ENCODE peak calls at places on chromosomes 3 and 15, in six cellular contexts. One of them, this sample, is unnamed. For H3K79me2, the result is how much of the 10 kb centered on the place peaks cover.

GRCh38 chr3:46663611-46664135 is 29.8 kb downstream of the ALS2CL start:
- DNase-seq in SK-N-SH: peak
- DNase-seq in fibroblast of lung: peak
- DNase-seq in PC-3: peak
- DNase-seq in Karpas-422: peak
- DNase-seq in GM23338: peak
- DNase-seq in this sample: peak

GRCh38 chr15:101017041-101017754 is 98.0 kb downstream of the LRRK1 start:
- DNase-seq in SK-N-SH: no peak
- DNase-seq in fibroblast of lung: no peak
- DNase-seq in PC-3: peak
- DNase-seq in Karpas-422: no peak
- DNase-seq in GM23338: peak
- DNase-seq in this sample: peak

GRCh38 chr15:63291507-63291906 is 14.1 kb downstream of the APH1B start:
- DNase-seq in SK-N-SH: no peak
- DNase-seq in fibroblast of lung: peak
- DNase-seq in PC-3: peak
- DNase-seq in Karpas-422: no peak
- DNase-seq in GM23338: no peak
- DNase-seq in this sample: no peak

GRCh38 chr3:70857926-70858325 is 545.5 kb upstream of the MDFIC2 start:
- DNase-seq in SK-N-SH: no peak
- DNase-seq in fibroblast of lung: peak
- DNase-seq in PC-3: no peak
- DNase-seq in Karpas-422: no peak
- DNase-seq in GM23338: no peak
- DNase-seq in this sample: no peak

GRCh38 chr3:149548729-149549065 is 74.2 kb downstream of the TM4SF4 start:
- DNase-seq in SK-N-SH: no peak
- DNase-seq in fibroblast of lung: peak
- DNase-seq in PC-3: no peak
- DNase-seq in Karpas-422: no peak
- DNase-seq in GM23338: no peak
- DNase-seq in this sample: no peak

GRCh38 chr3:144244662-144245061 is 273.0 kb downstream of the DIPK2A start:
- DNase-seq in SK-N-SH: no peak
- DNase-seq in fibroblast of lung: no peak
- DNase-seq in PC-3: no peak
- DNase-seq in Karpas-422: no peak
- DNase-seq in GM23338: peak
- DNase-seq in this sample: no peak

GRCh38 chr3:14598143-14598569 is 53.4 kb upstream of the CCDC174 start:
- DNase-seq in SK-N-SH: peak
- DNase-seq in fibroblast of lung: peak
- DNase-seq in PC-3: peak
- DNase-seq in Karpas-422: peak
- DNase-seq in GM23338: peak
- DNase-seq in this sample: peak

GRCh38 chr15:101022306-101022705 is 103.1 kb downstream of the LRRK1 start:
- DNase-seq in SK-N-SH: no peak
- DNase-seq in fibroblast of lung: no peak
- DNase-seq in PC-3: no peak
- DNase-seq in Karpas-422: no peak
- DNase-seq in GM23338: no peak
- DNase-seq in this sample: no peak

GRCh38 chr15:75058127-75058905 is 34.9 kb downstream of the PPCDC start:
- DNase-seq in SK-N-SH: no peak
- DNase-seq in fibroblast of lung: peak
- DNase-seq in PC-3: peak
- DNase-seq in Karpas-422: no peak
- DNase-seq in GM23338: peak
- DNase-seq in this sample: no peak

GRCh38 chr3:17759901-17760300 is 17.5 kb upstream of the TBC1D5 start:
- DNase-seq in SK-N-SH: no peak
- DNase-seq in fibroblast of lung: peak
- DNase-seq in PC-3: peak
- DNase-seq in Karpas-422: no peak
- DNase-seq in GM23338: no peak
- DNase-seq in this sample: no peak

GRCh38 chr3:27279153-27279552 is 90.0 kb downstream of the NEK10 start:
- DNase-seq in SK-N-SH: peak
- DNase-seq in fibroblast of lung: peak
- DNase-seq in PC-3: peak
- DNase-seq in Karpas-422: no peak
- DNase-seq in GM23338: peak
- DNase-seq in this sample: no peak

GRCh38 chr15:90603893-90604292 is 74.2 kb downstream of the CRTC3 start:
- DNase-seq in SK-N-SH: no peak
- DNase-seq in fibroblast of lung: no peak
- DNase-seq in PC-3: peak
- DNase-seq in Karpas-422: peak
- DNase-seq in GM23338: peak
- DNase-seq in this sample: peak

GRCh38 chr3:16151109-16151508 is 23.4 kb upstream of the GALNT15 start:
- DNase-seq in SK-N-SH: no peak
- DNase-seq in fibroblast of lung: peak
- DNase-seq in PC-3: peak
- DNase-seq in Karpas-422: peak
- DNase-seq in GM23338: no peak
- DNase-seq in this sample: no peak

GRCh38 chr3:101639280-101639963 is 37.5 kb downstream of the ZBTB11 start:
- DNase-seq in SK-N-SH: no peak
- DNase-seq in fibroblast of lung: no peak
- DNase-seq in PC-3: no peak
- DNase-seq in Karpas-422: no peak
- DNase-seq in GM23338: no peak
- DNase-seq in this sample: no peak

GRCh38 chr3:161273589-161274218 is 52.6 kb downstream of the NMD3 start:
- DNase-seq in SK-N-SH: peak
- DNase-seq in fibroblast of lung: peak
- DNase-seq in PC-3: peak
- DNase-seq in Karpas-422: peak
- DNase-seq in GM23338: peak
- DNase-seq in this sample: peak

GRCh38 chr3:125433611-125434041 is 58.5 kb upstream of the ZNF148 start:
- DNase-seq in SK-N-SH: no peak
- DNase-seq in fibroblast of lung: no peak
- DNase-seq in PC-3: peak
- DNase-seq in Karpas-422: no peak
- DNase-seq in GM23338: no peak
- DNase-seq in this sample: no peak

GRCh38 chr3:24730173-24730572 is 235.5 kb upstream of the THRB start:
- DNase-seq in SK-N-SH: no peak
- DNase-seq in fibroblast of lung: no peak
- DNase-seq in PC-3: no peak
- DNase-seq in Karpas-422: no peak
- DNase-seq in GM23338: no peak
- DNase-seq in this sample: no peak

GRCh38 chr3:155743616-155744015 is 1.3 kb downstream of the PLCH1 start:
- DNase-seq in SK-N-SH: peak
- DNase-seq in fibroblast of lung: no peak
- DNase-seq in PC-3: no peak
- DNase-seq in Karpas-422: no peak
- DNase-seq in GM23338: no peak
- DNase-seq in this sample: no peak

GRCh38 chr3:155745795-155746550 is 1.1 kb upstream of the PLCH1 start:
- DNase-seq in SK-N-SH: peak
- DNase-seq in fibroblast of lung: peak
- DNase-seq in PC-3: peak
- DNase-seq in Karpas-422: no peak
- DNase-seq in GM23338: peak
- DNase-seq in this sample: no peak

GRCh38 chr3:155744091-155744625 is 713 bp downstream of the PLCH1 start:
- DNase-seq in SK-N-SH: peak
- DNase-seq in fibroblast of lung: no peak
- DNase-seq in PC-3: peak
- DNase-seq in Karpas-422: peak
- DNase-seq in GM23338: peak
- DNase-seq in this sample: peak

GRCh38 chr3:155746703-155747102 is 1.8 kb upstream of the PLCH1 start:
- DNase-seq in SK-N-SH: no peak
- DNase-seq in fibroblast of lung: no peak
- DNase-seq in PC-3: no peak
- DNase-seq in Karpas-422: no peak
- DNase-seq in GM23338: no peak
- DNase-seq in this sample: no peak

DNA sequence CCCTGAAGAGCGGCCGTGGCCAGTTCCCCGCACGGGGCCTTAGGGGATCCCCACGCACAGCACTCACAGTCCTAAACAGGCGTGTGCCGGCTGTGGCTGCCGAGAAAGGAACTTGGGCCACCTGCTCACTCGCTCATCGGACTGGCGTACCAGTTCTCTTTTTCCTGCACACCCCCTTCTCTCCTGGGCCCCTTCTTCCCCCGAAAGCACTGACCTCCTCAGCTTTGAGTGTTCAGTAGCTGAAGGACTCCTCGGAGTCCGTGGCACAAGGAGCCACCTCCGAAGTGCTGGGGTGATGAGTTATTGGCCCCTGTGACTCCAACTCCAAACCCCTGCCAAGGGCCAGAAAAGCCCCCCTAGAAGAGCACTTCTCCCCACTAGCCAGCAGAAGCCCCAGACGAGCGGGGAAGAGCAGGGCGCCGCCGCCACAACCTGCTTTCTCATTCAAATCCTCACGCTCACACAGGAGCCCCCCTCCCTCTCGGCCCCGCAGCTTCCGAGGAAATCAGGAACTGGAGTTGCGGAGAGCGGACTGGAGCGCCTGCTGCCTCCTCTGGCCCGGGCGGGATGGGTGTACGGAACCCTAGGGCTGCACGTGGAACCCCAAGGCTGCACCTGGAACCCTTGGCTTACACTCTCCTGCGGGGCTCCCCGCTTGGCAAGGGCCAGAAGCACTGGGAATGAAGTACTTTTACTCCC is at the start of gene PLCH1:
- DNase-seq in SK-N-SH: peak
- DNase-seq in fibroblast of lung: peak
- DNase-seq in PC-3: peak
- DNase-seq in Karpas-422: peak
- DNase-seq in GM23338: peak
- DNase-seq in this sample: peak
- H3K4me3 ChIP-seq in SK-N-SH: peak
- H3K4me3 ChIP-seq in fibroblast of lung: peak
- H3K4me3 ChIP-seq in PC-3: peak
- H3K4me3 ChIP-seq in Karpas-422: peak
- H3K4me3 ChIP-seq in GM23338: peak
- H3K4me3 ChIP-seq in this sample: peak

GRCh38 chr3:44970916-44971490 is 5.0 kb downstream of the ZDHHC3 start:
- DNase-seq in SK-N-SH: no peak
- DNase-seq in fibroblast of lung: no peak
- DNase-seq in PC-3: peak
- DNase-seq in Karpas-422: no peak
- DNase-seq in GM23338: no peak
- DNase-seq in this sample: no peak

GRCh38 chr3:44969779-44970178 is 6.2 kb downstream of the ZDHHC3 start:
- DNase-seq in SK-N-SH: no peak
- DNase-seq in fibroblast of lung: no peak
- DNase-seq in PC-3: no peak
- DNase-seq in Karpas-422: no peak
- DNase-seq in GM23338: no peak
- DNase-seq in this sample: peak

GRCh38 chr3:44969170-44969569 is 6.8 kb downstream of the ZDHHC3 start:
- DNase-seq in SK-N-SH: no peak
- DNase-seq in fibroblast of lung: no peak
- DNase-seq in PC-3: no peak
- DNase-seq in Karpas-422: peak
- DNase-seq in GM23338: no peak
- DNase-seq in this sample: peak

GRCh38 chr3:44976002-44976815 is at the start of the genes EXOSC7 and ZDHHC3:
- DNase-seq in SK-N-SH: peak
- DNase-seq in fibroblast of lung: peak
- DNase-seq in PC-3: peak
- DNase-seq in Karpas-422: peak
- DNase-seq in GM23338: peak
- DNase-seq in this sample: peak

GRCh38 chr3:44974406-44974805 is 1.6 kb downstream of the ZDHHC3 start:
- DNase-seq in SK-N-SH: no peak
- DNase-seq in fibroblast of lung: no peak
- DNase-seq in PC-3: no peak
- DNase-seq in Karpas-422: no peak
- DNase-seq in GM23338: no peak
- DNase-seq in this sample: peak
- H3K79me2 ChIP-seq in SK-N-SH: half or more
- H3K79me2 ChIP-seq in fibroblast of lung: half or more
- H3K79me2 ChIP-seq in PC-3: half or more
- H3K79me2 ChIP-seq in Karpas-422: half or more
- H3K79me2 ChIP-seq in GM23338: half or more
- H3K79me2 ChIP-seq in this sample: half or more

DNA sequence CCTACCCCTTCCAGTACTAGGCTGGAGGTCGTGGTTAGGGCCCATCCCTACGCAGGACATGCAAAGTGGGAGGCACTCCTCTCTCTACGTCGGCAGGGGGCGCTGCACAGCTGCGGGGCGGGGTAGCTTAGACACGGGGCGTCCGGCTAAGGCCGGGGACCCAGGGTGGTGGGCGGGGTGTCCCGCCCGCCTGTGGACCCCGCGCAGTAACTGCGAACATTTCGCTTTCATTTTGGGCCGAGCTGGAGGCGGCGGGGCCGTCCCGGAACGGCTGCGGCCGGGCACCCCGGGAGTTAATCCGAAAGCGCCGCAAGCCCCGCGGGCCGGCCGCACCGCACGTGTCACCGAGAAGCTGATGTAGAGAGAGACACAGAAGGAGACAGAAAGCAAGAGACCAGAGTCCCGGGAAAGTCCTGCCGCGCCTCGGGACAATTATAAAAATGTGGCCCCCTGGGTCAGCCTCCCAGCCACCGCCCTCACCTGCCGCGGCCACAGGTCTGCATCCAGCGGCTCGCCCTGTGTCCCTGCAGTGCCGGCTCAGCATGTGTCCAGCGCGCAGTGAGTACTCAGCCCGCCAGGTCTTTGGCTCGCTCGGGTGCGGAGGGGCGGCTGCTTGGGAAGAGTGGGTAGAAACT is at the start of gene IL12A:
- DNase-seq in SK-N-SH: peak
- DNase-seq in fibroblast of lung: peak
- DNase-seq in PC-3: peak
- DNase-seq in Karpas-422: peak
- DNase-seq in GM23338: peak
- DNase-seq in this sample: no peak
- H3K27ac ChIP-seq in SK-N-SH: no peak
- H3K27ac ChIP-seq in fibroblast of lung: peak
- H3K27ac ChIP-seq in PC-3: peak
- H3K27ac ChIP-seq in Karpas-422: no peak
- H3K27ac ChIP-seq in GM23338: no peak
- H3K27ac ChIP-seq in this sample: no peak

GRCh38 chr15:83358972-83359564 is 74.6 kb upstream of the BNC1 start:
- DNase-seq in SK-N-SH: no peak
- DNase-seq in fibroblast of lung: no peak
- DNase-seq in PC-3: no peak
- DNase-seq in Karpas-422: no peak
- DNase-seq in GM23338: no peak
- DNase-seq in this sample: no peak

GRCh38 chr15:83365370-83365938 is 81.0 kb upstream of the BNC1 start:
- DNase-seq in SK-N-SH: peak
- DNase-seq in fibroblast of lung: peak
- DNase-seq in PC-3: peak
- DNase-seq in Karpas-422: no peak
- DNase-seq in GM23338: peak
- DNase-seq in this sample: no peak

GRCh38 chr15:83362706-83363105 is 78.2 kb upstream of the BNC1 start:
- DNase-seq in SK-N-SH: no peak
- DNase-seq in fibroblast of lung: no peak
- DNase-seq in PC-3: no peak
- DNase-seq in Karpas-422: no peak
- DNase-seq in GM23338: no peak
- DNase-seq in this sample: no peak

GRCh38 chr15:83364541-83364940 is 80.1 kb upstream of the BNC1 start:
- DNase-seq in SK-N-SH: no peak
- DNase-seq in fibroblast of lung: no peak
- DNase-seq in PC-3: no peak
- DNase-seq in Karpas-422: no peak
- DNase-seq in GM23338: no peak
- DNase-seq in this sample: no peak
- H3K4me3 ChIP-seq in SK-N-SH: no peak
- H3K4me3 ChIP-seq in fibroblast of lung: no peak
- H3K4me3 ChIP-seq in PC-3: no peak
- H3K4me3 ChIP-seq in Karpas-422: no peak
- H3K4me3 ChIP-seq in GM23338: no peak
- H3K4me3 ChIP-seq in this sample: no peak

This sample was measured in OCI-LY7.